ENCODE peak calls at places on chromosomes 6 and 20, in four cellular contexts. K is fibroblast of mammary gland, B is A549, M is heart left ventricle. L is an unnamed sample.

GRCh38 chr20:61677928-61678327 is 387.8 kb downstream of the TAF4 start:
- DNase-seq in K (no peak), B (no peak), M (no peak), L (no peak)

GRCh38 chr20:7744411-7744810 is 195.8 kb downstream of the HAO1 start:
- DNase-seq in K (peak), B (peak), M (no peak), L (no peak)

GRCh38 chr6:131004387-131004755 is 58.7 kb downstream of the EPB41L2 start:
- DNase-seq in K (no peak), B (no peak), M (no peak), L (no peak)

GRCh38 chr6:157596461-157596860 is 215.5 kb downstream of the ZDHHC14 start:
- DNase-seq in K (no peak), B (no peak), M (peak), L (no peak)

GRCh38 chr6:158066161-158066781 is 84.6 kb downstream of the SYNJ2 start:
- DNase-seq in K (no peak), B (no peak), M (no peak), L (no peak)

GRCh38 chr20:52340036-52340634 is 148.6 kb upstream of the ZFP64 start:
- DNase-seq in K (peak), B (peak), M (no peak), L (no peak)

GRCh38 chr20:63517376-63518309 is 2.9 kb upstream of the PPDPF start:
- DNase-seq in K (no peak), B (no peak), M (peak), L (peak)

GRCh38 chr6:72649032-72649984 is 27.4 kb downstream of the KCNQ5 start:
- DNase-seq in K (peak), B (peak), M (no peak), L (no peak)

GRCh38 chr6:33692760-33693158 is 18.7 kb downstream of the UQCC2 start:
- DNase-seq in K (peak), B (no peak), M (no peak), L (peak)

GRCh38 chr6:135475292-135475886 is 22.2 kb downstream of the AHI1 start:
- DNase-seq in K (peak), B (no peak), M (no peak), L (no peak)

GRCh38 chr20:19886666-19887288 is 128.7 kb downstream of the RIN2 start:
- DNase-seq in K (peak), B (peak), M (no peak), L (no peak)

GRCh38 chr6:153493501-153493900 is 362.4 kb upstream of the RGS17 start:
- DNase-seq in K (no peak), B (no peak), M (no peak), L (no peak)

GRCh38 chr20:11267131-11267761 is 593.4 kb upstream of the JAG1 start:
- DNase-seq in K (peak), B (peak), M (no peak), L (no peak)

GRCh38 chr20:51700809-51701285 is 67.3 kb downstream of the ATP9A start:
- DNase-seq in K (peak), B (peak), M (no peak), L (no peak)

GRCh38 chr20:63967330-63968135 is 2.2 kb downstream of the ZNF512B start:
- DNase-seq in K (no peak), B (no peak), M (peak), L (peak)

GRCh38 chr6:136977075-136977474 is 55.0 kb downstream of the SLC35D3 start:
- DNase-seq in K (no peak), B (no peak), M (no peak), L (no peak)

GRCh38 chr6:162733489-162733888 is 5.7 kb downstream of the PACRG start:
- DNase-seq in K (no peak), B (no peak), M (no peak), L (no peak)

GRCh38 chr6:119541132-119541905 is 191.8 kb upstream of the MAN1A1 start:
- DNase-seq in K (peak), B (peak), M (no peak), L (no peak)

GRCh38 chr6:70973591-70973990 is 16.7 kb upstream of the B3GAT2 start:
- DNase-seq in K (peak), B (no peak), M (no peak), L (no peak)